ENCODE peak calls at places on chromosomes 7 and 10, in four cellular contexts. One of them, this sample, is unnamed.

GRCh38 chr7:99928188-99928587 is 1.2 kb downstream of the GJC3 start:
- DNase-seq in adipocyte: no peak
- DNase-seq in adrenal gland: no peak
- DNase-seq in left ventricle myocardium inferior: no peak
- DNase-seq in this sample: no peak

GRCh38 chr7:2123360-2123759 is 109.4 kb downstream of the MAD1L1 start:
- DNase-seq in adipocyte: no peak
- DNase-seq in left ventricle myocardium inferior: no peak
- DNase-seq in adrenal gland: no peak
- DNase-seq in this sample: no peak

GRCh38 chr7:121803041-121803440 is 69.9 kb upstream of the PTPRZ1 start:
- DNase-seq in adipocyte: no peak
- DNase-seq in left ventricle myocardium inferior: no peak
- DNase-seq in adrenal gland: no peak
- DNase-seq in this sample: no peak

GRCh38 chr10:815338-816104 is 116.0 kb downstream of the LARP4B start:
- DNase-seq in adrenal gland: no peak
- DNase-seq in adipocyte: no peak
- DNase-seq in left ventricle myocardium inferior: no peak
- DNase-seq in this sample: no peak

GRCh38 chr7:86814980-86815379 is 171.3 kb downstream of the GRM3 start:
- DNase-seq in adrenal gland: no peak
- DNase-seq in adipocyte: peak; percentile 10
- DNase-seq in left ventricle myocardium inferior: no peak
- DNase-seq in this sample: no peak

GRCh38 chr7:131106681-131107342 is 220.9 kb upstream of the MKLN1 start:
- DNase-seq in left ventricle myocardium inferior: peak; percentile 42
- DNase-seq in adrenal gland: peak; percentile 63
- DNase-seq in adipocyte: peak; percentile 55
- DNase-seq in this sample: peak; percentile 65

GRCh38 chr10:13792011-13792410 is 205.2 kb downstream of the PRPF18 start:
- DNase-seq in left ventricle myocardium inferior: peak; percentile 77
- DNase-seq in adipocyte: no peak
- DNase-seq in adrenal gland: peak; percentile 72
- DNase-seq in this sample: peak; percentile 82

GRCh38 chr10:70664702-70665195 is 7.6 kb upstream of the ADAMTS14 start:
- DNase-seq in adipocyte: peak; percentile 94
- DNase-seq in left ventricle myocardium inferior: no peak
- DNase-seq in adrenal gland: peak; percentile 7
- DNase-seq in this sample: no peak

GRCh38 chr7:18087687-18088078 is 60.0 kb upstream of the PRPS1L1 start:
- DNase-seq in left ventricle myocardium inferior: no peak
- DNase-seq in adrenal gland: peak; percentile 29
- DNase-seq in adipocyte: peak; percentile 18
- DNase-seq in this sample: no peak

GRCh38 chr7:2018786-2019692 is 213.7 kb downstream of the MAD1L1 start:
- DNase-seq in adrenal gland: peak; percentile 70
- DNase-seq in left ventricle myocardium inferior: peak; percentile 40
- DNase-seq in adipocyte: peak; percentile 80
- DNase-seq in this sample: no peak

GRCh38 chr10:118827466-118828155 is 72.8 kb upstream of the CACUL1 start:
- DNase-seq in adipocyte: no peak
- DNase-seq in adrenal gland: no peak
- DNase-seq in left ventricle myocardium inferior: no peak
- DNase-seq in this sample: no peak

GRCh38 chr10:103600325-103600724 is 106.8 kb downstream of the NEURL1 start:
- DNase-seq in left ventricle myocardium inferior: no peak
- DNase-seq in adipocyte: no peak
- DNase-seq in adrenal gland: no peak
- DNase-seq in this sample: no peak

GRCh38 chr10:109007514-109007913 is 915.8 kb downstream of the XPNPEP1 start:
- DNase-seq in adipocyte: no peak
- DNase-seq in left ventricle myocardium inferior: no peak
- DNase-seq in adrenal gland: no peak
- DNase-seq in this sample: no peak

GRCh38 chr7:41701542-41701941 is 1.3 kb downstream of the INHBA start:
- DNase-seq in left ventricle myocardium inferior: no peak
- DNase-seq in adrenal gland: no peak
- DNase-seq in adipocyte: peak; percentile 52
- DNase-seq in this sample: no peak

GRCh38 chr7:41701068-41701467 is 1.8 kb downstream of the INHBA start:
- DNase-seq in left ventricle myocardium inferior: no peak
- DNase-seq in adrenal gland: no peak
- DNase-seq in adipocyte: no peak
- DNase-seq in this sample: no peak

GRCh38 chr7:41700044-41700471 is 2.8 kb downstream of the INHBA start:
- DNase-seq in left ventricle myocardium inferior: no peak
- DNase-seq in adrenal gland: no peak
- DNase-seq in adipocyte: peak; percentile 56
- DNase-seq in this sample: peak; percentile 72

GRCh38 chr7:41705109-41705871 is 2.4 kb upstream of the INHBA start:
- DNase-seq in adipocyte: peak; percentile 95
- DNase-seq in left ventricle myocardium inferior: peak; percentile 82
- DNase-seq in adrenal gland: peak; percentile 86
- DNase-seq in this sample: peak; percentile 96

DNA sequence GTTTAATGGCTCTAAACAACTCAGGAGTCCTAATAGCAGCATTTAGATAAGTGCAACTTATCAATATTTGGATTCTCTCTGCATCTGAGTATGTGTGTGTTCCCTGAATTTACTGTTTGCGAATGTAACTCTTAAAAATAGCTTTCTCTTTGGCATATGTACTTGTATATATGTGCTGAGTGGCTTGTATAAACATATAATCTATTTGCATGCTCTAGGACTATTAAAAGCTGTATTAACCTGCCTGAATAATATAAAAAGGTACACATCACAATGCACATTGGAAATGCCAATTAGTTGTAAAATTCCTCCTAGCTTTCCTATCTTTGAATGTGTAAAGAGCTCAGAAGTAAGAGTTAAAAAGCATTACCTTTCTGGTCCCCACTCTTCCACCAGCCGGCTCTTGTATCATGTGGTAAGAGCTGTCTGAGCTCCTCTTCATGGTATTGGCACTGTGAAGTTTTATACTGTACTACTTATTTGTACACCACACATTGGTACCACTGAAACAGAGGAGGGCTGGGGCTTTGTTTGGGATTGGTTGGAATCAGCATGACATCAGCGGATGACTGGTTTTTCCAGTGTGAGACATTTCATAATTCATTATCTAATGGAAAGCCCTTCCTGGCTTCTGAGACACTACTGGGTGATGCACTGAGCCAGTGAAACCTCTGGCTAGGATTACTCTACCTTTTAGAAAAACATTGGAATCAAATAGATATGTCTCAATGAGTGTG is at the start of gene INHBA:
- DNase-seq in left ventricle myocardium inferior: no peak
- DNase-seq in adipocyte: peak; percentile 89
- DNase-seq in adrenal gland: no peak
- DNase-seq in this sample: no peak
- H3K4me3 ChIP-seq in left ventricle myocardium inferior: peak within 1 kb of the TSS; percentile 61
- H3K4me3 ChIP-seq in adipocyte: no peak within 1 kb of the TSS
- H3K4me3 ChIP-seq in adrenal gland: no peak within 1 kb of the TSS
- H3K4me3 ChIP-seq in this sample: no peak within 1 kb of the TSS

GRCh38 chr10:50516161-50516560 is 107.6 kb downstream of the SGMS1 start:
- DNase-seq in left ventricle myocardium inferior: no peak
- DNase-seq in adipocyte: no peak
- DNase-seq in adrenal gland: no peak
- DNase-seq in this sample: no peak

GRCh38 chr10:50514995-50515394 is 108.8 kb downstream of the SGMS1 start:
- DNase-seq in adipocyte: no peak
- DNase-seq in adrenal gland: no peak
- DNase-seq in left ventricle myocardium inferior: no peak
- DNase-seq in this sample: no peak

GRCh38 chr10:50515420-50515819 is 108.3 kb downstream of the SGMS1 start:
- DNase-seq in adipocyte: no peak
- DNase-seq in left ventricle myocardium inferior: no peak
- DNase-seq in adrenal gland: no peak
- DNase-seq in this sample: no peak

GRCh38 chr10:50520115-50520514 is 103.6 kb downstream of the SGMS1 start:
- DNase-seq in left ventricle myocardium inferior: no peak
- DNase-seq in adrenal gland: no peak
- DNase-seq in adipocyte: no peak
- DNase-seq in this sample: no peak

DNA sequence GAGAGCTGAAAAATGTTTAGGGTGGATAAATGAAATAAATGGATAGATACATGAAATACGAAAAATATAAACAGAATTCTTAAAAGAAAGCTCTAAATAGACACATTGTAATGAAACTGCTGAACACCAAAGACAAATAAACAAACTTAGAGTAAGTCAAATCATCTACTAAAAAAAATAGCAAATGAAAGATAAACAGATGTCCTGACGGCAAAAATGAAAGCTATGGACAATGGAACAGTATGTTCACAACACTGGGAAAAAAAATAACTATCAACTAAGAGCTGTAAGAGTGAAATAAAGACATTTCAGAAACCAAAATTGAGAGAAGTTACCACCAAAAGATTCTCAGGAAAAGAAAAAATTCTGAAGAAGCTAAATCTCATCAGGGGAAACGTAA is 106.1 kb downstream of the SGMS1 start:
- DNase-seq in left ventricle myocardium inferior: no peak
- DNase-seq in adrenal gland: no peak
- DNase-seq in adipocyte: peak; percentile 49
- DNase-seq in this sample: no peak
- H3K4me1 ChIP-seq in left ventricle myocardium inferior: peaks cover 32% of the 10 kb centered on the region
- H3K4me1 ChIP-seq in adrenal gland: peaks cover 14% of the 10 kb centered on the region
- H3K4me1 ChIP-seq in adipocyte: peaks cover 5% of the 10 kb centered on the region
- H3K4me1 ChIP-seq in this sample: peaks cover 5% of the 10 kb centered on the region

DNA sequence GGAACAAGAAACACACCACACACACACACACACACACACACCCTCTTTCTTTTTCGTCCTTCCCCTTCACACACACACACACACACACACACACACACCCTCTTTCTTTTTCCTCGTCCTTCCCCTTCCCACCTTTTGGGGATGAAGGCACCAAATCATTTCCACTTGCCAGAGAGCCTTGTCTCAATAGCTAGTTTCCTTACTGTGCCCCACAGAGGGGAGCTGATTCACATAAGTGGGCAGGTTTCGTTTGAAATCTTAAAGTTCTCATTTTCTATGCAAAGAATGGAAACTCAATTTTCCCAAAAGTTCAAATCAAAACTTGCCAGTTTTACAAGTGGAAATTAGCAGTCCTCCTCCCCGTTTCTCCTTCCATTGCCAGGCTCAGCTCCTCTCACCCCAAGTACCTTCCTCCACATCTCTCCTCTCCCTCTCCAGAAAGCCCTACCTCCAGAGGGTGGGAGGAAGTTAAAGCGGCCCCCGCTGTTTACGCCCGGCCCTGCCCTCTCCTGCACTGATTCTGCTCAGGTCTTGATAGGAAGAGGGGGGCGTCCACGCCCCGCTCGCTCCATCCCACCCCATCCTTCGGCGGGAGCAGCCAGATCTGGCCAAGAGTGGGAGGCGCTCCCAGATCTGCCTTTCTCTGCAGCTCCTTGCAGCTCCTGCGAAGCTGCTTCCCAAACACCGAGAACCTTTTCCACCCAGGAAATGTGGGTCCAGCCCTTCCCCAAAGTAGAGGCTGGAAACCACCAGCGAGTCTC is 1.3 kb downstream of the CTTNBP2 start:
- DNase-seq in adrenal gland: no peak
- DNase-seq in adipocyte: peak; percentile 4
- DNase-seq in left ventricle myocardium inferior: peak; percentile 17
- DNase-seq in this sample: peak; percentile 46
- H3K27me3 ChIP-seq in adrenal gland: no peaks in the 10 kb centered on the region
- H3K27me3 ChIP-seq in adipocyte: peaks cover 6% of the 10 kb centered on the region
- H3K27me3 ChIP-seq in left ventricle myocardium inferior: peaks cover 22% of the 10 kb centered on the region
- H3K27me3 ChIP-seq in this sample: no peaks in the 10 kb centered on the region

DNA sequence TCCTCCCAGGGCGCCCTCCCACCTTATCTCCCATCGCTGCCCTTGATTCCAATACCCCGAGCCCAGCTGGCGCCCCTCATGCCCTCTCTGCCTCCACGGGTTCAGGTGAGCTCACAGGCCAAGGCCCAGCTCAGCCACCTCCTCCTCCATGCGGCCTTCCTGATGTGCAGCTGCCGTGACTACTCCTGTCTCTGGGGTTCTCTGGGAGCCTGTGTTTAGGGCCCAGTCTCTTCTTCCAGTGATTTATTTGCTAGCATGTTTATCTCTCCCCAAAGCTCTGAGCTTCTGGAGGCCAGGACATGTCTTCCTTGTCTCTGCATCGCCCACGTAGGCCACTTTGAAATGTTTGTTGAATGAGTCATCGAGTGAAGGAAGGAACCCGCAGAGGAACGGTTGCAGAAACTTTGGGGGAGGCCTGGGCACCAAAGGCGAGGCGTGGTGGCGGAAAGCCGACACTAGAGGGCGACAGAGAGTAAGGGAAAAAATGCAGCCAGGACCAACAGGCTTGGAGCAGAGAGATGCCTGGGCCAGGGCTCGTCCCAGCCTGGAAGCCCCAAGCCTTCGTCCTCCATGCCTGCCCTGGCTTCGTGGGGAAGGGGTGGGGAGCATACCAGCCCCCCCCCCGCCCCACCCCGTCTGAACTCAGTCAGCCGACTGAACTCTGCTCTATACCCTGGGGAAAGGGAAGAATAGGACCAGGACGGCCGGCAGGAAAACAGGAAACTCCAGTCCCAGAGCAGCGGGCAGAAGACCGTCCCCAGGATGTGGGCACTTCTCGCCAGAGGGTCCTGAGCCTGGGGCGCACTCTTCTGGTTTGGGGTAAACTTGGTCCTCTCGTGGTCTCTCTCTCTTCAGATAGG is 10.9 kb upstream of the HSPB1 start:
- DNase-seq in adrenal gland: peak; percentile 93
- DNase-seq in left ventricle myocardium inferior: peak; percentile 91
- DNase-seq in adipocyte: peak; percentile 97
- DNase-seq in this sample: peak; percentile 86
- H3K4me3 ChIP-seq in adrenal gland: no peak overlapping the region
- H3K4me3 ChIP-seq in left ventricle myocardium inferior: peak overlapping the region; percentile 60
- H3K4me3 ChIP-seq in adipocyte: peak overlapping the region; percentile 78
- H3K4me3 ChIP-seq in this sample: no peak overlapping the region

DNA sequence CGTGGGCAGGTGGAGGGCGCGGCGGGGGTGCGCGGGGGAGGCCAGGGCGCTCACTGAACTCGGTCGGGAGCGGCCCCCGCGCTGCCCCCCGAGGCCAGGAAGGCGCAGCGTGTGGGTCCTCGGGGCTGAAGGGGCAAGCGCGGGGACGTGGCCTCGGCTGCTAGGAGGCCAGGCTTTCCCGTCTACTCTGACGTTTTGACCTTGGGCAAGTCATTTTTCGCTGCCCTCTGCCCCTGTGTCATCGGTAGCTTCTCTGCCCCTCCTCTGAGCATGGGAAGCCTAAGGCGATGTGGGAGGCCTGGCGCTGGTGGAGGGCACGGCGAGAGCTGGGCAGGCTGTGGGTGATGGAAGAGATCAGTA is 456 bp downstream of the FBH1 start:
- DNase-seq in adipocyte: peak; percentile 60
- DNase-seq in left ventricle myocardium inferior: no peak
- DNase-seq in adrenal gland: peak; percentile 62
- DNase-seq in this sample: no peak
- H3K4me1 ChIP-seq in adipocyte: peaks cover 31% of the 10 kb centered on the region
- H3K4me1 ChIP-seq in left ventricle myocardium inferior: peaks cover 71% of the 10 kb centered on the region
- H3K4me1 ChIP-seq in adrenal gland: peaks cover 40% of the 10 kb centered on the region
- H3K4me1 ChIP-seq in this sample: peaks cover 23% of the 10 kb centered on the region

This sample was measured in thyroid gland.